ENCODE peak calls at places on chromosomes 4 and X, in nine cellular contexts. B, R, V, H, I, K, O, N and L are unnamed samples.

GRCh38 chr4:159062381-159062780 is 40.5 kb upstream of the RAPGEF2 start:
- DNase-seq in H (no peak), R (no peak), O (no peak), I (no peak), K (no peak), N (no peak), V (no peak), B (no peak), L (no peak)

GRCh38 chrX:103453655-103454054 is 65.6 kb downstream of the RAB40A start:
- DNase-seq in V (no peak), O (no peak), K (no peak), H (peak), R (no peak), B (no peak), N (no peak), I (no peak), L (peak)

GRCh38 chr4:8323947-8324555 is 54.5 kb downstream of the HTRA3 start:
- DNase-seq in I (peak), R (no peak), V (no peak), N (no peak), K (no peak), H (no peak), O (peak), B (no peak), L (no peak)

GRCh38 chr4:158428242-158428641 is 93.4 kb upstream of the RXFP1 start:
- DNase-seq in B (no peak), V (no peak), H (peak), O (no peak), N (no peak), K (no peak), R (no peak), I (no peak), L (peak)

GRCh38 chr4:139450586-139450985 is 3.3 kb upstream of the RAB33B start:
- DNase-seq in V (no peak), O (no peak), B (no peak), R (no peak), N (no peak), I (no peak), H (no peak), K (no peak), L (no peak)

GRCh38 chr4:7705602-7706001 is 234.1 kb downstream of the AFAP1 start:
- DNase-seq in N (no peak), H (no peak), R (no peak), B (no peak), K (no peak), O (no peak), I (no peak), V (no peak), L (no peak)

GRCh38 chr4:137213372-137214173 is 318.7 kb downstream of the PCDH18 start:
- DNase-seq in O (no peak), K (no peak), H (peak), N (peak), R (no peak), I (no peak), B (no peak), V (no peak), L (no peak)

GRCh38 chr4:112374850-112375249 is 77.7 kb downstream of the ALPK1 start:
- DNase-seq in H (no peak), R (no peak), I (no peak), V (no peak), K (no peak), N (no peak), B (no peak), O (no peak), L (no peak)

GRCh38 chr4:130359537-130359936 is 1263.6 kb downstream of the C4orf33 start:
- DNase-seq in R (no peak), I (no peak), V (no peak), B (no peak), N (no peak), K (no peak), H (peak), O (no peak), L (peak)

GRCh38 chr4:176492648-176493302 is 173.0 kb downstream of the SPCS3 start:
- DNase-seq in N (no peak), O (no peak), V (no peak), B (no peak), H (peak), R (no peak), K (no peak), I (no peak), L (peak)

GRCh38 chr4:133058701-133059100 is 90.4 kb upstream of the PCDH10 start:
- DNase-seq in N (no peak), B (no peak), K (no peak), I (no peak), V (no peak), O (no peak), H (no peak), R (no peak), L (no peak)